ENCODE peak calls at places on chromosomes 11 and 22, in five cellular contexts. W, V, B, O and T are unnamed samples.

GRCh38 chr22:36419177-36419911 is 31.6 kb upstream of the MYH9 start:
- DNase-seq in W (no peak), V (peak; percentile 78), B (peak; percentile 90), O (no peak), T (no peak)

GRCh38 chr22:17103351-17103750 is 17.8 kb downstream of the TMEM121B start:
- DNase-seq in W (no peak), V (no peak), B (no peak), O (no peak), T (no peak)

GRCh38 chr11:116043857-116044256 is 539.6 kb upstream of the CADM1 start:
- DNase-seq in W (no peak), V (no peak), B (no peak), O (no peak), T (no peak)

GRCh38 chr11:22976146-22976545 is 115.9 kb upstream of the CCDC179 start:
- DNase-seq in W (no peak), V (peak; percentile 73), B (peak; percentile 47), O (no peak), T (no peak)

GRCh38 chr11:2092956-2093412 is 46.2 kb downstream of the IGF2 start:
- DNase-seq in W (no peak), V (peak; percentile 36), B (peak; percentile 65), O (peak; percentile 79), T (no peak)

GRCh38 chr22:19603767-19604166 is 79.6 kb upstream of the CLDN5 start:
- DNase-seq in W (no peak), V (no peak), B (no peak), O (no peak), T (no peak)

GRCh38 chr11:74306440-74307175 is 4.8 kb downstream of the P4HA3 start:
- DNase-seq in W (no peak), V (no peak), B (no peak), O (no peak), T (no peak)

GRCh38 chr11:18171377-18172000 is 1.1 kb upstream of the MRGPRX4 start:
- DNase-seq in W (peak; percentile 56), V (peak; percentile 26), B (peak; percentile 15), O (no peak), T (peak; percentile 33)

GRCh38 chr11:120622189-120622912 is 110.8 kb downstream of the GRIK4 start:
- DNase-seq in W (peak; percentile 43), V (peak; percentile 44), B (no peak), O (no peak), T (no peak)

GRCh38 chr11:12803086-12803826 is 129.0 kb downstream of the TEAD1 start:
- DNase-seq in W (no peak), V (peak; percentile 42), B (peak; percentile 41), O (no peak), T (no peak)

GRCh38 chr11:110338684-110339083 is 42.3 kb upstream of the RDX start:
- DNase-seq in W (peak; percentile 37), V (no peak), B (no peak), O (no peak), T (no peak)

GRCh38 chr11:47837292-47837691 is 10.9 kb downstream of the NUP160 start:
- DNase-seq in W (no peak), V (no peak), B (no peak), O (no peak), T (no peak)

GRCh38 chr11:4480577-4481539 is 1.6 kb upstream of the OR52K1 start:
- DNase-seq in W (no peak), V (no peak), B (no peak), O (no peak), T (no peak)

GRCh38 chr11:65132988-65133700 is 1.2 kb downstream of the SYVN1 start:
- DNase-seq in W (peak; percentile 91), V (no peak), B (no peak), O (no peak), T (peak; percentile 34)

GRCh38 chr11:46120711-46121327 is 435 bp downstream of the PHF21A start:
- DNase-seq in W (peak; percentile 54), V (peak; percentile 83), B (peak; percentile 87), O (peak; percentile 32), T (peak; percentile 47)

GRCh38 chr11:79198898-79199250 is 242.0 kb downstream of the TENM4 start:
- DNase-seq in W (no peak), V (peak; percentile 24), B (peak; percentile 8), O (no peak), T (no peak)

GRCh38 chr11:88292156-88292844 is 45.2 kb downstream of the CTSC start:
- DNase-seq in W (no peak), V (peak; percentile 50), B (peak; percentile 61), O (no peak), T (no peak)
- TF ChIP-seq CTCF in W (no peak), V (no peak), B (no peak), O (no peak), T (no peak)

DNA sequence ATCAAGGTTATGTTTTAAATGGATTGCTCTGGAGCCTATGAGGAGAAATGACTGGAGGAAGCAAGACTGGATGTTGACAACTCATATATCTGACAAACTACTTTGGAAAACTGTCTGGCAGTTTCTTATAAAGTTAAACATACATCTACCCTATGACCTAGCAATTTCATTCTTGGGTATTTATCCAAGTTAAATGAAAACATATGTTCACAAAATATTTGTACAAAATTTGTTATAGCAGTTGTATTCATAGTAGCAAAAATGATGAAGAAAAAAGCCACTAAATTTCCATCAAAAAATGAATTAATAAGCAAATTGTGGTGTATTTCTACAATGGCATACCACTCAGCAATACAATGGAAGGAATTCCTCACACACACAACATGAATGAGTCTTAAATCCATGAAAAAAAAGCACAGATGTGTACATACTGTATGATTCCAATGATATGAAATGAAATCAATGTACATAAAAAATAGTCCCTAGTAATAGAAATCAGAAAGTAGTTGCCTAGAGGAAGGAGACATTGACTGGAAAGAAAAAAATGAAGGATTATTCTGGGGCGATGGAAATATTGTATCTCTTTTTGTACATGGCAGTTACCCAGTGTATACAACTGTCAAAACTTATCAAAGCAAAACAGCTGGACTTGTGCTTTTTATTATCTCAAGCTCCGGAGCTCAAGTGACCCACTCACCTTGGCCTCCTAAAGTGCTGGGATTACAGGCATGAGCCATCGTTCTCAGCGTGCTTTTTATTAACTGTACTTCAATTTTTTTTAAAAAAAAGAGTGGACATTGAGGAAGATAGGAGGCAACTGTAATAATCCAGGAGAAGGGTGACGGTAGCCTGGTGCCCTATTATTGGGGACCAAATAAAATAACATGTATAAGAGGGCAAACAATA is 23.9 kb downstream of the FZD4 start:
- DNase-seq in W (no peak), V (no peak), B (no peak), O (no peak), T (no peak)
- TF ChIP-seq CTCF in W (no peak), V (no peak), B (no peak), O (no peak), T (no peak)

GRCh38 chr11:3222003-3222855 is 3.6 kb upstream of the MRGPRG start:
- DNase-seq in W (no peak), V (no peak), B (no peak), O (no peak), T (no peak)

GRCh38 chr11:3224730-3225098 is 6.1 kb upstream of the MRGPRG start:
- DNase-seq in W (no peak), V (no peak), B (no peak), O (no peak), T (no peak)

GRCh38 chr11:3222941-3223905 is 4.6 kb upstream of the MRGPRG start:
- DNase-seq in W (no peak), V (no peak), B (no peak), O (no peak), T (no peak)

GRCh38 chr11:3225159-3225758 is 6.6 kb upstream of the MRGPRG start:
- DNase-seq in W (no peak), V (no peak), B (no peak), O (no peak), T (no peak)

GRCh38 chr11:3223932-3224729 is 5.5 kb upstream of the MRGPRG start:
- DNase-seq in W (no peak), V (no peak), B (no peak), O (no peak), T (no peak)
- TF ChIP-seq CTCF in W (no peak), V (no peak), B (no peak), O (no peak), T (no peak)

DNA sequence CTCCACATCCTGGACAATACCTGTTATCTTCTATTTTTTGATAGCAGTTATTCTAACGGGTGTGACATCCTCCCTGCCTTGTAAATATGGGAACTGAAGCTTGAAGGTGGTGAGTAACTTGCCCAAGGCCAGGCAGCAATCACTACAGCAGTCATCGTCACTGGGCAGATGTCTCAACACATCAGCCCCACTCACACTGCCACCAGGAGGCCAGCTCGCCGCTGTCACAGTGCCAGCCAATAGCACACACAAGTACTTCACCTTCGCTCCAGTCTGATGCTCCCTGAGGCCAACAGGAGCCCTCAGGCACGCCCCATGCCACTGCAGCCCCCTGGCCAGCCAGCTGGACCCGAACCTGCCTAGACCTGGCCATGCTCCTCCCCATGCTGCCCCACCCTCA is 4.9 kb upstream of the TTLL1 start:
- DNase-seq in W (peak; percentile 79), V (peak; percentile 16), B (no peak), O (no peak), T (no peak)
- TF ChIP-seq CTCF in W (peak; percentile 73), V (no peak), B (no peak), O (no peak), T (no peak)

DNA sequence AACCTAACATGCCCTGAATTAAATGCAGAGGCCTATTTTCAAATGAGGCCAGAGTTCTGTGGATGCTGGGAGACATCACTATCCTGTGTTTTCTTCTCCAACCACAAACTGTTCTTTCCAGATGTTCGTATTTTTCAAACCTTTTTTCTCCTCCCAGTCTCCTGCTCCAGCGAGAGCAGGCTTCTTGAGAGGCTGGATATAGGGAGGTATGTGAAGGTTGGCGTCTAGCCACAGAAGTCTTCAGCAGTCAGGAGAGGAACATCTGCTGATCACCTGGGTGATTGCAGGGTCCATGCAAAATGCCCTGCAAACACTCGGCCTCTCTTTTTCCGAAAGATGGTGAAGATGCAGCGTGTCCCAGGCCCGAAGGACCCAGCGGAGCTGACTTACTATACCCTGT is 126.3 kb downstream of the C11orf91 start:
- DNase-seq in W (no peak), V (no peak), B (no peak), O (no peak), T (no peak)
- TF ChIP-seq CTCF in W (no peak), V (no peak), B (no peak), O (no peak), T (no peak)

GRCh38 chr22:39114157-39114511 is 17.1 kb downstream of the APOBEC3H start:
- DNase-seq in W (no peak), V (no peak), B (no peak), O (no peak), T (no peak)

GRCh38 chr22:39110631-39111561 is 13.9 kb downstream of the APOBEC3H start:
- DNase-seq in W (peak; percentile 93), V (no peak), B (no peak), O (no peak), T (no peak)

GRCh38 chr22:39106326-39106725 is 9.3 kb downstream of the APOBEC3H start:
- DNase-seq in W (no peak), V (no peak), B (no peak), O (no peak), T (no peak)

GRCh38 chr22:39108487-39108886 is 11.4 kb downstream of the APOBEC3H start:
- DNase-seq in W (no peak), V (no peak), B (no peak), O (no peak), T (no peak)

GRCh38 chr22:39109361-39109760 is 12.3 kb downstream of the APOBEC3H start:
- DNase-seq in W (no peak), V (no peak), B (no peak), O (no peak), T (no peak)
- TF ChIP-seq CTCF in W (no peak), V (no peak), B (no peak), O (no peak), T (no peak)